ENCODE peak calls at places on chromosomes 2 and 18, in ten cellular contexts. B is dermis microvascular lymphatic vessel endothelial cell; A is fibroblast of the aortic adventitia; V is hippocampal formation; F is right lobe of liver; I is T follicular helper cell; Q is HFFc6; W is stimulated activated CD8-positive, alpha-beta memory T cell treated with anti-CD3 and anti-CD28 coated beads, Interleukin-7, amount 100 ng/mL, for 24 hours; U is WERI-Rb-1; Z is nephron progenitor cell. D is an unnamed sample.

GRCh38 chr2:218856168-218856895 is 3.3 kb upstream of the WNT6 start:
- DNase-seq in B (no peak), A (no peak), V (no peak), F (no peak), I (no peak), Q (no peak), W (no peak), U (no peak), Z (no peak), D (no peak)

GRCh38 chr2:99484205-99484604 is 5.6 kb downstream of the REV1 start:
- DNase-seq in B (no peak), A (no peak), V (no peak), F (no peak), I (no peak), Q (no peak), W (no peak), U (no peak), Z (no peak), D (no peak)

GRCh38 chr18:8254664-8255063 is 354.6 kb upstream of the RAB12 start:
- DNase-seq in B (no peak), A (peak), V (no peak), F (peak), I (no peak), Q (no peak), W (no peak), U (no peak), Z (no peak), D (no peak)

GRCh38 chr2:175823291-175824073 is 178.6 kb downstream of the LNPK start:
- DNase-seq in B (no peak), A (no peak), V (no peak), F (no peak), I (no peak), Q (no peak), W (no peak), U (no peak), Z (no peak), D (no peak)

GRCh38 chr2:23926289-23926749 is 604 bp downstream of the ATAD2B start:
- DNase-seq in B (no peak), A (no peak), V (peak), F (peak), I (peak), Q (no peak), W (no peak), U (peak), Z (peak), D (no peak)

GRCh38 chr2:219402665-219403515 is 15.2 kb upstream of the DNPEP start:
- DNase-seq in B (peak), A (peak), V (peak), F (peak), I (peak), Q (peak), W (peak), U (peak), Z (peak), D (peak)

GRCh38 chr2:162509288-162509968 is 165.5 kb downstream of the GCA start:
- DNase-seq in B (no peak), A (no peak), V (no peak), F (no peak), I (no peak), Q (no peak), W (no peak), U (no peak), Z (no peak), D (no peak)

GRCh38 chr2:96097951-96098823 is 18.2 kb downstream of the ADRA2B start:
- DNase-seq in B (no peak), A (no peak), V (no peak), F (peak), I (no peak), Q (no peak), W (no peak), U (no peak), Z (no peak), D (no peak)

GRCh38 chr2:225041210-225041870 is 928 bp downstream of the DOCK10 start:
- DNase-seq in B (peak), A (peak), V (peak), F (peak), I (peak), Q (peak), W (peak), U (no peak), Z (peak), D (no peak)